ENCODE peak calls at places on chromosomes 1 and 21, in six cellular contexts. T is natural killer cell treated with Interleukin-12 subunit alpha and Interleukin-12 subunit beta and Interleukin-15 and Interleukin-18, amount 100 ng/mL, for 72 hours; J is aorta; P is WTC11; Y is HCEC 1CT; Z is activated B cell treated with CpG ODN at 0.5 μM for 24 hours. Q is an unnamed sample.

GRCh38 chr1:159172599-159173291 is 1.3 kb downstream of the CADM3 start:
- DNase-seq in T (no peak), J (no peak), P (peak), Y (no peak), Z (no peak), Q (no peak)

GRCh38 chr21:16454371-16454770 is 724.6 kb downstream of the USP25 start:
- DNase-seq in T (no peak), J (no peak), P (no peak), Y (peak), Z (no peak), Q (no peak)

GRCh38 chr21:15343066-15343465 is 278.3 kb upstream of the NRIP1 start:
- DNase-seq in T (no peak), J (no peak), P (no peak), Y (no peak), Z (no peak), Q (no peak)

GRCh38 chr1:168865850-168866620 is 137.0 kb upstream of the DPT start:
- DNase-seq in T (no peak), J (no peak), P (no peak), Y (no peak), Z (no peak), Q (no peak)

GRCh38 chr1:180507826-180508724 is 5.7 kb upstream of the ACBD6 start:
- DNase-seq in T (no peak), J (no peak), P (no peak), Y (peak), Z (no peak), Q (no peak)

GRCh38 chr1:173052681-173053196 is 2.0 kb upstream of the TNFSF18 start:
- DNase-seq in T (no peak), J (no peak), P (no peak), Y (no peak), Z (no peak), Q (no peak)

GRCh38 chr1:98201640-98202039 is 280.8 kb upstream of the DPYD start:
- DNase-seq in T (no peak), J (no peak), P (no peak), Y (no peak), Z (no peak), Q (no peak)

GRCh38 chr1:77888429-77889239 is at the start of gene NEXN:
- DNase-seq in T (no peak), J (peak), P (peak), Y (peak), Z (peak), Q (peak)

GRCh38 chr1:231016966-231017365 is 23.1 kb downstream of the FAM89A start:
- DNase-seq in T (no peak), J (no peak), P (no peak), Y (no peak), Z (no peak), Q (no peak)

GRCh38 chr1:145689922-145690321 is 17.2 kb downstream of the PDZK1 start:
- DNase-seq in T (no peak), J (no peak), P (no peak), Y (no peak), Z (no peak), Q (no peak)

GRCh38 chr1:8439015-8439702 is 121.2 kb downstream of the SLC45A1 start:
- DNase-seq in T (no peak), J (peak), P (peak), Y (peak), Z (peak), Q (no peak)

GRCh38 chr1:214824758-214825157 is 221.8 kb downstream of the CENPF start:
- DNase-seq in T (no peak), J (no peak), P (no peak), Y (no peak), Z (no peak), Q (no peak)

GRCh38 chr1:206706298-206706791 is 21.6 kb downstream of the MAPKAPK2 start:
- DNase-seq in T (peak), J (peak), P (no peak), Y (peak), Z (no peak), Q (peak)

GRCh38 chr1:95067069-95067468 is 5.7 kb downstream of the ALG14 start:
- DNase-seq in T (no peak), J (no peak), P (no peak), Y (no peak), Z (no peak), Q (no peak)

GRCh38 chr1:172733815-172734214 is 74.9 kb downstream of the FASLG start:
- DNase-seq in T (no peak), J (no peak), P (no peak), Y (no peak), Z (no peak), Q (no peak)

GRCh38 chr1:50474859-50475809 is 51.9 kb upstream of the DMRTA2 start:
- DNase-seq in T (no peak), J (no peak), P (peak), Y (peak), Z (no peak), Q (peak)

GRCh38 chr1:219090618-219091017 is 83.1 kb upstream of the LYPLAL1 start:
- DNase-seq in T (no peak), J (no peak), P (no peak), Y (no peak), Z (no peak), Q (no peak)

GRCh38 chr1:74579425-74579824 is 67.0 kb upstream of the LRRC53 start:
- DNase-seq in T (no peak), J (no peak), P (no peak), Y (no peak), Z (no peak), Q (no peak)

GRCh38 chr1:6423321-6423999 is 1.1 kb upstream of the ESPN start:
- DNase-seq in T (peak), J (no peak), P (peak), Y (no peak), Z (peak), Q (no peak)

GRCh38 chr1:119880063-119880462 is 16.3 kb downstream of the ADAM30 start:
- DNase-seq in T (no peak), J (no peak), P (no peak), Y (no peak), Z (no peak), Q (no peak)

GRCh38 chr1:94110021-94110761 is 10.8 kb downstream of the ABCA4 start:
- DNase-seq in T (no peak), J (no peak), P (no peak), Y (no peak), Z (no peak), Q (no peak)

GRCh38 chr1:218344814-218345672 is at the start of gene TGFB2:
- DNase-seq in T (no peak), J (peak), P (no peak), Y (peak), Z (no peak), Q (no peak)

GRCh38 chr1:5949761-5950100 is 42.5 kb downstream of the NPHP4 start:
- DNase-seq in T (no peak), J (no peak), P (no peak), Y (no peak), Z (no peak), Q (no peak)

GRCh38 chr1:220575718-220576497 is 48.0 kb downstream of the MARK1 start:
- DNase-seq in T (no peak), J (no peak), P (no peak), Y (no peak), Z (no peak), Q (no peak)

GRCh38 chr1:93000751-93001175 is 39.5 kb upstream of the DIPK1A start:
- DNase-seq in T (no peak), J (no peak), P (no peak), Y (no peak), Z (no peak), Q (no peak)

GRCh38 chr1:154407021-154407865 is 2.1 kb downstream of the IL6R start:
- DNase-seq in T (no peak), J (peak), P (no peak), Y (no peak), Z (peak), Q (no peak)

GRCh38 chr1:173590557-173590956 is 12.3 kb downstream of the SLC9C2 start:
- DNase-seq in T (no peak), J (no peak), P (no peak), Y (no peak), Z (no peak), Q (no peak)

GRCh38 chr1:185632659-185633428 is 101.3 kb upstream of the HMCN1 start:
- DNase-seq in T (no peak), J (no peak), P (no peak), Y (no peak), Z (no peak), Q (no peak)

GRCh38 chr1:1069061-1069710 is 4.9 kb downstream of the RNF223 start:
- DNase-seq in T (peak), J (peak), P (peak), Y (no peak), Z (peak), Q (peak)

GRCh38 chr1:6027591-6027990 is 18.1 kb upstream of the KCNAB2 start:
- DNase-seq in T (no peak), J (no peak), P (no peak), Y (no peak), Z (no peak), Q (no peak)

GRCh38 chr1:81876901-81877750 is 76.4 kb downstream of the ADGRL2 start:
- DNase-seq in T (no peak), J (no peak), P (no peak), Y (peak), Z (no peak), Q (no peak)

GRCh38 chr1:221494670-221495069 is 247.2 kb downstream of the DUSP10 start:
- DNase-seq in T (no peak), J (no peak), P (no peak), Y (no peak), Z (no peak), Q (no peak)

GRCh38 chr1:16048573-16049189 is 5.1 kb downstream of the CLCNKB start:
- DNase-seq in T (no peak), J (peak), P (peak), Y (no peak), Z (peak), Q (peak)

GRCh38 chr1:225660544-225660946 is 7.6 kb upstream of the ENAH start:
- DNase-seq in T (no peak), J (no peak), P (no peak), Y (no peak), Z (no peak), Q (no peak)

GRCh38 chr1:205077158-205077933 is 6.9 kb downstream of the TMEM81 start:
- DNase-seq in T (no peak), J (no peak), P (no peak), Y (no peak), Z (no peak), Q (no peak)

GRCh38 chr21:16570856-16571255 is 841.1 kb downstream of the USP25 start:
- DNase-seq in T (no peak), J (no peak), P (no peak), Y (peak), Z (no peak), Q (no peak)

GRCh38 chr1:206814716-206815341 is 42.5 kb upstream of the IL10 start:
- DNase-seq in T (no peak), J (no peak), P (no peak), Y (peak), Z (no peak), Q (no peak)

GRCh38 chr1:111140680-111140967 is 601 bp downstream of the CEPT1 start:
- DNase-seq in T (no peak), J (no peak), P (no peak), Y (peak), Z (no peak), Q (no peak)